ENCODE peak calls at places on chromosomes 5 and 9, in seven cellular contexts. W, O, B, R, A, S and V are unnamed samples.

GRCh38 chr9:2066312-2067273 is 51.4 kb downstream of the SMARCA2 start:
- DNase-seq in O (no peak), R (no peak), B (peak), W (no peak), A (peak), S (no peak), V (no peak)

GRCh38 chr9:123157216-123157615 is 111.2 kb downstream of the STRBP start:
- DNase-seq in B (no peak), W (no peak), S (peak), R (no peak), A (no peak), O (no peak), V (no peak)

GRCh38 chr9:88268886-88269285 is 119.4 kb upstream of the SPIN1 start:
- DNase-seq in R (no peak), A (no peak), S (no peak), B (no peak), O (no peak), W (no peak), V (no peak)

GRCh38 chr5:130773813-130774212 is 391.2 kb downstream of the HINT1 start:
- DNase-seq in A (no peak), O (no peak), R (no peak), B (peak), W (no peak), S (peak), V (no peak)

GRCh38 chr5:90930062-90930461 is 371.5 kb downstream of the ADGRV1 start:
- DNase-seq in R (no peak), B (no peak), W (no peak), S (no peak), A (no peak), O (no peak), V (no peak)

GRCh38 chr9:131289301-131290038 is at the start of gene PLPP7:
- DNase-seq in R (no peak), S (no peak), O (no peak), A (no peak), W (no peak), B (no peak), V (peak)

GRCh38 chr5:43603535-43604363 is 769 bp downstream of the NNT start:
- DNase-seq in R (peak), W (peak), A (no peak), O (peak), B (peak), S (no peak), V (no peak)

GRCh38 chr5:14728109-14728938 is 63.8 kb downstream of the OTULIN start:
- DNase-seq in O (no peak), A (no peak), S (no peak), B (no peak), W (no peak), R (no peak), V (no peak)

GRCh38 chr9:126722922-126723806 is 81.7 kb upstream of the ZBTB43 start:
- DNase-seq in W (no peak), O (peak), B (peak), S (no peak), R (peak), A (peak), V (no peak)

GRCh38 chr5:148939676-148940075 is 113.3 kb downstream of the ADRB2 start:
- DNase-seq in A (no peak), W (no peak), O (no peak), B (no peak), S (peak), R (no peak), V (no peak)

GRCh38 chr5:124240732-124241131 is 505.7 kb downstream of the ZNF608 start:
- DNase-seq in B (no peak), A (no peak), W (no peak), S (no peak), O (no peak), R (no peak), V (no peak)

GRCh38 chr9:117839862-117840261 is 135.7 kb downstream of the TLR4 start:
- DNase-seq in A (no peak), R (no peak), S (no peak), W (no peak), B (no peak), O (no peak), V (no peak)

GRCh38 chr9:20835364-20836286 is 151.6 kb downstream of the FOCAD start:
- DNase-seq in S (no peak), B (no peak), A (peak), W (no peak), R (no peak), O (no peak), V (no peak)

GRCh38 chr5:57177479-57178156 is 3.8 kb downstream of the GPBP1 start:
- DNase-seq in R (no peak), B (no peak), W (no peak), S (no peak), O (no peak), A (no peak), V (no peak)

GRCh38 chr9:23850242-23851023 is 24.4 kb upstream of the ELAVL2 start:
- DNase-seq in O (no peak), W (no peak), R (no peak), A (no peak), S (no peak), B (no peak), V (no peak)

GRCh38 chr5:113081881-113082546 is 105.4 kb downstream of the DCP2 start:
- DNase-seq in O (no peak), W (no peak), S (peak), A (no peak), B (peak), R (no peak), V (no peak)

GRCh38 chr9:91483189-91483691 is 59.6 kb upstream of the NFIL3 start:
- DNase-seq in R (no peak), S (no peak), B (no peak), O (no peak), W (no peak), A (no peak), V (no peak)

GRCh38 chr5:44933686-44934085 is 124.9 kb downstream of the MRPS30 start:
- DNase-seq in S (no peak), O (no peak), B (no peak), A (no peak), W (no peak), R (no peak), V (no peak)

GRCh38 chr5:124628251-124628650 is 118.2 kb downstream of the ZNF608 start:
- DNase-seq in W (no peak), A (no peak), S (no peak), B (no peak), O (no peak), R (no peak), V (no peak)

GRCh38 chr5:150540615-150541396 is 32.9 kb downstream of the NDST1 start:
- DNase-seq in S (peak), A (no peak), R (no peak), W (peak), O (no peak), B (no peak), V (no peak)

GRCh38 chr9:22256381-22256780 is 190.2 kb upstream of the DMRTA1 start:
- DNase-seq in R (no peak), O (no peak), B (no peak), S (no peak), W (no peak), A (no peak), V (no peak)

GRCh38 chr5:172788771-172789686 is 18.0 kb upstream of the DUSP1 start:
- DNase-seq in S (no peak), B (no peak), O (no peak), R (no peak), W (no peak), A (no peak), V (no peak)

GRCh38 chr5:66932446-66932845 is 264.2 kb downstream of the CD180 start:
- DNase-seq in B (no peak), W (no peak), O (no peak), R (no peak), A (no peak), S (no peak), V (no peak)

GRCh38 chr9:86500031-86500430 is 145.8 kb upstream of the TUT7 start:
- DNase-seq in B (no peak), W (no peak), A (no peak), S (no peak), O (no peak), R (no peak), V (no peak)

GRCh38 chr9:71128796-71129195 is 7.4 kb upstream of the TRPM3 start:
- DNase-seq in A (no peak), R (no peak), S (no peak), B (no peak), W (no peak), O (no peak), V (no peak)

GRCh38 chr5:132807163-132807838 is 5.8 kb upstream of the SOWAHA start:
- DNase-seq in O (no peak), R (no peak), A (no peak), B (peak), W (no peak), S (no peak), V (no peak)

GRCh38 chr5:129509363-129509762 is 49.3 kb downstream of the ADAMTS19 start:
- DNase-seq in S (no peak), R (no peak), O (no peak), W (no peak), B (no peak), A (no peak), V (no peak)

GRCh38 chr9:134386951-134387831 is 60.9 kb downstream of the RXRA start:
- DNase-seq in R (no peak), B (no peak), A (no peak), W (no peak), S (no peak), O (no peak), V (no peak)